ENCODE peak calls at places on chromosomes 11 and 22, in four cellular contexts. G, Y, J and B are unnamed samples.

GRCh38 chr11:36793542-36793926 is 195.5 kb upstream of the RAG2 start:
- DNase-seq in G (no peak), Y (no peak), J (peak; percentile 27), B (no peak)

GRCh38 chr11:63552921-63553320 is 10.3 kb downstream of the PLAAT2 start:
- DNase-seq in G (no peak), Y (no peak), J (no peak), B (peak; percentile 30)

GRCh38 chr22:43490311-43490710 is 78.5 kb downstream of the MPPED1 start:
- DNase-seq in G (no peak), Y (no peak), J (no peak), B (no peak)

GRCh38 chr11:65150513-65151271 is 16.4 kb upstream of the SYVN1 start:
- DNase-seq in G (peak; percentile 82), Y (peak; percentile 91), J (peak; percentile 82), B (peak; percentile 90)

GRCh38 chr11:92852946-92853345 is 116.5 kb upstream of the MTNR1B start:
- DNase-seq in G (no peak), Y (no peak), J (no peak), B (no peak)

GRCh38 chr11:82802710-82803109 is 69.0 kb upstream of the FAM181B start:
- DNase-seq in G (no peak), Y (no peak), J (no peak), B (no peak)

GRCh38 chr22:49853981-49854791 is 542 bp downstream of the ZBED4 start:
- DNase-seq in G (peak; percentile 91), Y (peak; percentile 28), J (peak; percentile 59), B (no peak)

GRCh38 chr11:20156876-20157613 is 3.2 kb downstream of the DBX1 start:
- DNase-seq in G (peak; percentile 78), Y (no peak), J (no peak), B (no peak)

GRCh38 chr11:92552942-92553341 is 328.3 kb downstream of the FAT3 start:
- DNase-seq in G (no peak), Y (no peak), J (no peak), B (no peak)

GRCh38 chr11:99614353-99614752 is 593.6 kb downstream of the CNTN5 start:
- DNase-seq in G (no peak), Y (no peak), J (no peak), B (no peak)

GRCh38 chr22:43000441-43001175 is 14.3 kb downstream of the PACSIN2 start:
- DNase-seq in G (no peak), Y (peak; percentile 52), J (no peak), B (peak; percentile 53)

GRCh38 chr22:43127166-43127908 is 15.9 kb downstream of the MCAT start:
- DNase-seq in G (no peak), Y (peak; percentile 32), J (no peak), B (no peak)

GRCh38 chr11:130178441-130178971 is 18.9 kb downstream of the ST14 start:
- DNase-seq in G (no peak), Y (no peak), J (no peak), B (no peak)

GRCh38 chr11:10550503-10550902 is 9.5 kb upstream of the RNF141 start:
- DNase-seq in G (no peak), Y (no peak), J (no peak), B (no peak)

GRCh38 chr11:82682003-82682751 is 51.5 kb downstream of the FAM181B start:
- DNase-seq in G (no peak), Y (peak; percentile 78), J (peak; percentile 36), B (no peak)

GRCh38 chr11:3796346-3796745 is 1.0 kb downstream of the NUP98 start:
- DNase-seq in G (no peak), Y (no peak), J (no peak), B (no peak)

GRCh38 chr22:23113067-23113846 is 28.5 kb downstream of the RSPH14 start:
- DNase-seq in G (no peak), Y (no peak), J (peak; percentile 84), B (no peak)

GRCh38 chr11:15313862-15314261 is 199.1 kb downstream of the INSC start:
- DNase-seq in G (no peak), Y (no peak), J (no peak), B (no peak)

GRCh38 chr22:43337385-43337784 is 5.8 kb downstream of the SCUBE1 start:
- DNase-seq in G (peak; percentile 66), Y (no peak), J (no peak), B (no peak)

GRCh38 chr11:8138526-8138925 is 30.3 kb downstream of the RIC3 start:
- DNase-seq in G (no peak), Y (no peak), J (no peak), B (no peak)

GRCh38 chr11:86741489-86742435 is 58.6 kb upstream of the PRSS23 start:
- DNase-seq in G (no peak), Y (no peak), J (no peak), B (no peak)

GRCh38 chr11:1399386-1400167 is 9.8 kb downstream of the BRSK2 start:
- DNase-seq in G (no peak), Y (peak; percentile 18), J (peak; percentile 73), B (no peak)

GRCh38 chr11:94762208-94762607 is 5.9 kb upstream of the AMOTL1 start:
- DNase-seq in G (no peak), Y (peak; percentile 43), J (no peak), B (no peak)

GRCh38 chr22:28670691-28671261 is 8.9 kb downstream of the TTC28 start:
- DNase-seq in G (no peak), Y (no peak), J (no peak), B (no peak)

GRCh38 chr11:70873736-70874412 is 378.5 kb downstream of the SHANK2 start:
- DNase-seq in G (no peak), Y (no peak), J (no peak), B (no peak)

GRCh38 chr22:20446383-20446970 is 8.9 kb upstream of the SCARF2 start:
- DNase-seq in G (peak; percentile 64), Y (no peak), J (no peak), B (no peak)

GRCh38 chr11:79152511-79152910 is 288.3 kb downstream of the TENM4 start:
- DNase-seq in G (no peak), Y (no peak), J (no peak), B (no peak)

GRCh38 chr11:16986434-16987204 is 27.6 kb downstream of the PLEKHA7 start:
- DNase-seq in G (no peak), Y (peak; percentile 6), J (no peak), B (no peak)

GRCh38 chr11:34458566-34458965 is 19.8 kb downstream of the CAT start:
- DNase-seq in G (no peak), Y (no peak), J (no peak), B (no peak)

GRCh38 chr11:34523053-34523452 is 9.5 kb upstream of the ELF5 start:
- DNase-seq in G (no peak), Y (no peak), J (peak; percentile 70), B (no peak)

GRCh38 chr11:296976-297665 is 2.2 kb downstream of the IFITM5 start:
- DNase-seq in G (peak; percentile 71), Y (no peak), J (no peak), B (peak; percentile 63)

GRCh38 chr11:57751676-57752253 is at the start of gene BTBD18:
- DNase-seq in G (no peak), Y (peak; percentile 56), J (peak; percentile 67), B (no peak)

GRCh38 chr11:67583319-67584204 is at the start of gene GSTP1:
- DNase-seq in G (peak; percentile 95), Y (peak; percentile 96), J (peak; percentile 95), B (peak; percentile 97)

DNA sequence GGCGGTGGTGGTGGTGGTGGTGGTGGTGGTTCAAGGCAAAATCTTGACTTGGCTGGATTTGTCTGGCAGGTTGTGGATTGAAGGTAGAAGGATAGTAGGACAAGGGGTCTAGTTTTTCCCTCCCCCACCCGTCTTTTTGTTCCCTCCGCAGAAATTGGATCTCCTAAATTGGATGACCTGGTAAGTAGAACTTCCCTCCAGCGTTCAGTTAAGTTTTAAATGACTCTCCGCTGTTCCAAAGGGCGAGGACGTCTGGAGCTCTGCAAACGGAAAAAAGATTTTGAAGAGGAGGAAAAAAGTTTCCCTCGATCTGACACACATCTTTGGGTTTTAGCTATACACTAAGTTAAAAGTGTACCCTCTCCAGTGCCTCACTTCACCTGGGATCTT is 422 bp upstream of the LGR4 start:
- DNase-seq in G (no peak), Y (no peak), J (no peak), B (no peak)
- H3K4me3 ChIP-seq in G (no peak overlapping the region), Y (peak overlapping the region; percentile 76), J (peak overlapping the region; percentile 15), B (peak overlapping the region; percentile 83)

DNA sequence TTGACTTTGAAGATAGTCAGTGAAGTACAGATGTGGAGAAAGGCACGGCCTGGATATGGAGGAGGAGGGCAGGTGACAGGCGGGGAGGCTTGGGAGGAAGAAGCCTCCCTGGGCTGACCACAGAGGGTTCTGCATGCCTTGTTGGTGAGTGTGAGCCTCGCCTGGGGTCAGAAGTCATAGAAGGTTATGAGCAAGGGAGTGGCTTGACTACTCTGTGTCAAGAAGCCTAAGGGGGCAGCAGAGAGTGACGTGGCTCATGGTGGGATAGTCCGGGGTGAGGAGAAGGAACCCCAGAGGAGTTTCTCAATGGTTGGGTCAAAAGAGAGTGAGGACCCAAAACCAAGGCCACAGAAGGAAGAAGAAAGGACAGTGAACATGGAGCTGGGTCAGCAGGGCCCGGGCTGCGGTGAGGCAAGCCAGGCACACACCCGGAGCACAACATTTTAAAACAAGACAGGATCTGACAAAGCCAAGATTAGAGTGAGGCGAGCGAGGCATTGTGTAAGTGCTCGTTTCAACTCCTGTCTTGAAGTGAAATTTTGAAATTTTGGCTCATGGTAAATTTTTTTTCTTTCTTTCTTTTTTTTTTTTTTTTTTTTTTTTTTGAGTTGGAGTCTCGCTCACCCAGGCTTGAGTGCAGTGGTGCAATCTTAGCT is 31.9 kb downstream of the PDGFB start:
- DNase-seq in G (peak; percentile 44), Y (peak; percentile 68), J (no peak), B (peak; percentile 40)
- TF ChIP-seq POLR2AphosphoS5 in G (no peak), Y (no peak), J (no peak), B (no peak)

GRCh38 chr22:40212126-40212525 is 34.4 kb downstream of the TNRC6B start:
- DNase-seq in G (no peak), Y (no peak), J (no peak), B (no peak)

GRCh38 chr22:40211481-40212052 is 33.8 kb downstream of the TNRC6B start:
- DNase-seq in G (no peak), Y (no peak), J (no peak), B (no peak)

GRCh38 chr22:40206561-40206960 is 28.8 kb downstream of the TNRC6B start:
- DNase-seq in G (no peak), Y (no peak), J (no peak), B (no peak)

GRCh38 chr22:40210814-40211213 is 33.1 kb downstream of the TNRC6B start:
- DNase-seq in G (no peak), Y (no peak), J (no peak), B (no peak)

GRCh38 chr22:40209945-40210485 is 32.3 kb downstream of the TNRC6B start:
- DNase-seq in G (no peak), Y (no peak), J (no peak), B (no peak)
- H3K4me3 ChIP-seq in G (no peak overlapping the region), Y (no peak overlapping the region), J (no peak overlapping the region), B (no peak overlapping the region)

DNA sequence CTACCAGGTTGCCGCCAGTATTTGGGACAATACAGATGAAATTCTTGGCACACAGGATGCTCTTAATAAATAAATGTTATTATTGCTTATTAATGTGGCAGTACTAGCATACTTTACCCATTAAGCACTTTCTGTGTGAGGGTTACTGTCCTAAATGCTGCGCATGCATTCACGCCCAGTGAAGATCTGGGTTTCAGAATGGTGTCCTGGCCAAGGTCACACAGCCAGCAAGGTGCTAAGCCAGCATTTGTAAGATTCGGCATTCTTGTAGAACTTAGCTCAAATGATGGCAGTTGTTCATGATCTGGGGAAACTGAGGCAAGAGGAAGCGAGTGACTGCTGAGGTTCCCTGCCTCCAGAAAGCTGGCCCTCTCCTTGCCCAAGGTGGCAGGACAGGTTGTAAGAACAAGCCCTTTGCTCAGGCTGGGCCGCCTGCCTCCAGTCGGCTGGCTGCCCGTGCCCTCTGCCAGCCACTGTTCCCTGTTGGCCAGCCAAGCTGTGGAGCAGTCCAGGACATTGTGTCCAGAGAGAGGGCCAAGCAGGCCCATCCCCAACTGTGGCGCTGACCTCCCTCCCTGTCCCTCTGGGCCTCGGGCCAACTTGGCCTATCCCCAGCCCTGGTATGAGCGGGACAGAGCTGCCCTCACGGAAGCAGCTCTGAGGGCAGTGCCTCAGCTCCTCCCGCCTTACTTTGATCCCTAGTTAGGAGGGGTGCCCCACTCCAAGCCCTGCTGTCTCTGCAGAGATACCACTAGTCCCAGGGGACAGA is 28.8 kb downstream of the TOB2 start:
- DNase-seq in G (peak; percentile 90), Y (no peak), J (no peak), B (peak; percentile 99)
- TF ChIP-seq POLR2AphosphoS5 in G (peak; percentile 92), Y (no peak), J (no peak), B (peak; percentile 94)